ENCODE peak calls at places on chromosomes 7 and 10, in five cellular contexts. U is HL-60, T is heart left ventricle, Q is cardiac fibroblast, X is fibroblast of mammary gland. A is an unnamed sample.

GRCh38 chr10:14477408-14477710 is 146.6 kb upstream of the FRMD4A start:
- DNase-seq in T (no peak), Q (peak), U (no peak), X (peak), A (no peak)

GRCh38 chr7:23523486-23524075 is 8.2 kb downstream of the TRA2A start:
- DNase-seq in X (no peak), U (no peak), Q (no peak), T (no peak), A (no peak)

GRCh38 chr10:13049774-13050420 is 48.4 kb upstream of the CCDC3 start:
- DNase-seq in U (no peak), Q (no peak), T (no peak), X (no peak), A (no peak)

GRCh38 chr10:103111031-103111917 is 81.8 kb downstream of the NT5C2 start:
- DNase-seq in T (no peak), X (peak), U (no peak), Q (peak), A (no peak)

GRCh38 chr10:110610308-110610774 is 33.8 kb upstream of the RBM20 start:
- DNase-seq in T (no peak), X (peak), U (no peak), Q (peak), A (no peak)

GRCh38 chr10:90998733-90999511 is 78.0 kb upstream of the ANKRD1 start:
- DNase-seq in Q (no peak), U (no peak), T (no peak), X (no peak), A (no peak)

GRCh38 chr7:155119801-155120382 is 49.8 kb downstream of the HTR5A start:
- DNase-seq in X (no peak), U (no peak), T (no peak), Q (peak), A (no peak)

GRCh38 chr10:89959433-89960110 is 258.2 kb downstream of the KIF20B start:
- DNase-seq in T (no peak), Q (no peak), U (no peak), X (peak), A (no peak)

GRCh38 chr10:103783686-103784085 is 71.7 kb downstream of the SH3PXD2A start:
- DNase-seq in Q (no peak), X (peak), T (no peak), U (no peak), A (no peak)

GRCh38 chr7:57769958-57770357 is 320.0 kb downstream of the ZNF716 start:
- DNase-seq in Q (no peak), U (no peak), T (no peak), X (no peak), A (peak)

GRCh38 chr10:75281980-75282379 is 46.2 kb upstream of the COMTD1 start:
- DNase-seq in Q (no peak), T (no peak), X (no peak), U (no peak), A (no peak)

GRCh38 chr7:65968256-65969185 is 13.5 kb downstream of the GUSB start:
- DNase-seq in X (no peak), Q (no peak), T (no peak), U (no peak), A (peak)

GRCh38 chr7:69922011-69922803 is 323.9 kb downstream of the AUTS2 start:
- DNase-seq in U (no peak), Q (no peak), T (no peak), X (no peak), A (no peak)

GRCh38 chr7:16409777-16410176 is 11.6 kb downstream of the CRPPA start:
- DNase-seq in X (no peak), T (no peak), Q (no peak), U (no peak), A (no peak)
- TF ChIP-seq CTCF in X (no peak), T (peak), Q (no peak), U (no peak), A (peak)

GRCh38 chr7:3393862-3394261 is 92.8 kb downstream of the SDK1 start:
- DNase-seq in U (no peak), T (no peak), X (peak), Q (peak), A (no peak)

GRCh38 chr7:3397324-3397723 is 96.3 kb downstream of the SDK1 start:
- DNase-seq in Q (no peak), T (no peak), U (no peak), X (no peak), A (no peak)

GRCh38 chr7:3404490-3404889 is 103.4 kb downstream of the SDK1 start:
- DNase-seq in U (no peak), X (peak), Q (peak), T (no peak), A (no peak)

DNA sequence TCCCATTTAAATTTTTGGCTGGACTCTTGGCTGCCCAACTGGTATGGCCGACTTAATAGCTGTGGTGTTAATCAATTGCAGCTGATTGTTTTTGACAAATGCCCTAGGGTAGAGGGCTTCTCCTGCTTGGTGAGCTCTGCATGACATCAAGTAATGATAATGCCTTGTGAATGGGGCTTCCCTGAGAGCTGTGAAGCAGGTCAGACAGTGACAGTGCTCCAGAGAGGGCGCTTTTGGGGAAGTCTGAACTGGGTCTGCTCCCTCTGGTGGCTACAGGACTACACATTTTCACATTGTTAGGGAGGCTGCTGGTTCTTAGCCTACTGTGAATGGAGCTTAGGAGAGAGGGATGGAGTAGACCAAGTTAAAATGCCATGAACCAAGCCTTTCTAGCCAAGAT is 98.8 kb downstream of the SDK1 start:
- DNase-seq in T (no peak), U (no peak), X (peak), Q (peak), A (no peak)
- TF ChIP-seq CTCF in T (no peak), U (peak), X (peak), Q (peak), A (peak)

GRCh38 chr7:74405191-74405898 is 48.4 kb upstream of the GTF2IRD1 start:
- DNase-seq in Q (no peak), T (peak), U (peak), X (peak), A (peak)
- TF ChIP-seq CTCF in Q (no peak), T (peak), U (peak), X (peak), A (peak)

GRCh38 chr10:132199854-132200311 is 13.1 kb downstream of the DPYSL4 start:
- DNase-seq in T (peak), X (no peak), Q (no peak), U (no peak), A (no peak)

GRCh38 chr10:132199268-132199853 is 12.6 kb downstream of the DPYSL4 start:
- DNase-seq in Q (no peak), T (no peak), U (no peak), X (no peak), A (peak)

GRCh38 chr10:132198068-132198370 is 11.3 kb downstream of the DPYSL4 start:
- DNase-seq in Q (no peak), U (no peak), T (no peak), X (no peak), A (no peak)

GRCh38 chr10:132197271-132198067 is 10.7 kb downstream of the DPYSL4 start:
- DNase-seq in U (no peak), Q (no peak), X (no peak), T (no peak), A (peak)

GRCh38 chr10:132198381-132199181 is 11.8 kb downstream of the DPYSL4 start:
- DNase-seq in X (no peak), U (no peak), T (no peak), Q (no peak), A (peak)
- TF ChIP-seq CTCF in X (no peak), U (no peak), T (no peak), Q (no peak), A (no peak)

A was measured in chondrocyte.